ENCODE peak calls at places on chromosomes 3 and 15, in seven cellular contexts. N, H, Y, W, F, E and G are unnamed samples.

GRCh38 chr15:59242649-59243048 is 36.0 kb downstream of the LDHAL6B start:
- DNase-seq in N (no peak), Y (no peak), F (no peak), H (no peak), W (no peak), E (no peak), G (no peak)

GRCh38 chr15:52093167-52093538 is 19.4 kb downstream of the BCL2L10 start:
- DNase-seq in H (no peak), E (no peak), N (no peak), F (no peak), Y (no peak), W (no peak), G (no peak)

GRCh38 chr15:68113751-68114150 is 59.6 kb downstream of the PIAS1 start:
- DNase-seq in E (no peak), W (no peak), N (no peak), H (no peak), F (no peak), Y (no peak), G (no peak)

GRCh38 chr3:160459450-160459970 is 9.9 kb upstream of the TRIM59 start:
- DNase-seq in W (no peak), Y (no peak), N (no peak), F (no peak), E (no peak), H (no peak), G (no peak)

GRCh38 chr3:150253622-150254021 is 154.5 kb upstream of the TSC22D2 start:
- DNase-seq in F (no peak), H (no peak), E (peak; percentile 19), N (no peak), Y (no peak), W (no peak), G (no peak)

GRCh38 chr15:59680346-59680745 is 8.8 kb downstream of the BNIP2 start:
- DNase-seq in E (no peak), W (no peak), Y (no peak), N (no peak), H (no peak), F (no peak), G (no peak)

GRCh38 chr3:183987014-183987600 is 30.6 kb downstream of the ABCC5 start:
- DNase-seq in F (no peak), N (no peak), H (no peak), Y (no peak), E (no peak), W (no peak), G (no peak)

GRCh38 chr3:51963951-51964451 is 3.3 kb downstream of the PCBP4 start:
- DNase-seq in H (no peak), N (no peak), Y (no peak), F (no peak), W (no peak), E (no peak), G (no peak)